ENCODE peak calls at places on chromosomes 3 and 15, in eight cellular contexts. One of them, this sample, is unnamed.

GRCh38 chr3:195794708-195795107 is 17.0 kb downstream of the MUC4 start:
- DNase-seq in GM23338: no peak
- DNase-seq in EL: no peak
- DNase-seq in GM12891: no peak
- DNase-seq in activated CD8-positive, alpha-beta memory T cell treated with anti-CD3 and anti-CD28 coated beads for 48 hours: no peak
- DNase-seq in stimulated activated CD4-positive, alpha-beta T cell treated with anti-CD3 and anti-CD28 coated beads, Interleukin-1b, Interleukin-23, amount 100 ng/mL, for 1 hour: no peak
- DNase-seq in esophagus muscularis mucosa: no peak
- DNase-seq in HEK293T: no peak
- DNase-seq in this sample: no peak

GRCh38 chr15:76330281-76330680 is 6.3 kb upstream of the ISL2 start:
- DNase-seq in GM23338: peak; percentile 82
- DNase-seq in stimulated activated CD4-positive, alpha-beta T cell treated with anti-CD3 and anti-CD28 coated beads, Interleukin-1b, Interleukin-23, amount 100 ng/mL, for 1 hour: no peak
- DNase-seq in HEK293T: peak; percentile 76
- DNase-seq in esophagus muscularis mucosa: no peak
- DNase-seq in activated CD8-positive, alpha-beta memory T cell treated with anti-CD3 and anti-CD28 coated beads for 48 hours: no peak
- DNase-seq in EL: peak; percentile 68
- DNase-seq in GM12891: no peak
- DNase-seq in this sample: peak; percentile 67

GRCh38 chr3:78919021-78919755 is 848.6 kb downstream of the ROBO1 start:
- DNase-seq in stimulated activated CD4-positive, alpha-beta T cell treated with anti-CD3 and anti-CD28 coated beads, Interleukin-1b, Interleukin-23, amount 100 ng/mL, for 1 hour: no peak
- DNase-seq in activated CD8-positive, alpha-beta memory T cell treated with anti-CD3 and anti-CD28 coated beads for 48 hours: no peak
- DNase-seq in esophagus muscularis mucosa: no peak
- DNase-seq in HEK293T: no peak
- DNase-seq in EL: peak; percentile 79
- DNase-seq in GM12891: no peak
- DNase-seq in GM23338: no peak
- DNase-seq in this sample: no peak

GRCh38 chr3:172076212-172076611 is 36.8 kb downstream of the FNDC3B start:
- DNase-seq in stimulated activated CD4-positive, alpha-beta T cell treated with anti-CD3 and anti-CD28 coated beads, Interleukin-1b, Interleukin-23, amount 100 ng/mL, for 1 hour: no peak
- DNase-seq in EL: no peak
- DNase-seq in GM12891: no peak
- DNase-seq in activated CD8-positive, alpha-beta memory T cell treated with anti-CD3 and anti-CD28 coated beads for 48 hours: no peak
- DNase-seq in esophagus muscularis mucosa: no peak
- DNase-seq in HEK293T: no peak
- DNase-seq in GM23338: no peak
- DNase-seq in this sample: no peak

GRCh38 chr15:71011503-71012155 is 103.6 kb upstream of the THSD4 start:
- DNase-seq in GM12891: no peak
- DNase-seq in esophagus muscularis mucosa: no peak
- DNase-seq in EL: peak; percentile 64
- DNase-seq in GM23338: peak; percentile 60
- DNase-seq in activated CD8-positive, alpha-beta memory T cell treated with anti-CD3 and anti-CD28 coated beads for 48 hours: no peak
- DNase-seq in stimulated activated CD4-positive, alpha-beta T cell treated with anti-CD3 and anti-CD28 coated beads, Interleukin-1b, Interleukin-23, amount 100 ng/mL, for 1 hour: no peak
- DNase-seq in HEK293T: peak; percentile 30
- DNase-seq in this sample: peak; percentile 11

GRCh38 chr3:53134631-53135232 is 4.5 kb upstream of the RFT1 start:
- DNase-seq in GM12891: peak; percentile 64
- DNase-seq in EL: peak; percentile 70
- DNase-seq in esophagus muscularis mucosa: no peak
- DNase-seq in HEK293T: peak; percentile 82
- DNase-seq in activated CD8-positive, alpha-beta memory T cell treated with anti-CD3 and anti-CD28 coated beads for 48 hours: peak; percentile 36
- DNase-seq in stimulated activated CD4-positive, alpha-beta T cell treated with anti-CD3 and anti-CD28 coated beads, Interleukin-1b, Interleukin-23, amount 100 ng/mL, for 1 hour: peak; percentile 31
- DNase-seq in GM23338: peak; percentile 85
- DNase-seq in this sample: peak; percentile 81

GRCh38 chr15:40342421-40343313 is 1.9 kb upstream of the CCDC9B start:
- DNase-seq in GM23338: no peak
- DNase-seq in HEK293T: no peak
- DNase-seq in EL: peak; percentile 45
- DNase-seq in activated CD8-positive, alpha-beta memory T cell treated with anti-CD3 and anti-CD28 coated beads for 48 hours: no peak
- DNase-seq in esophagus muscularis mucosa: no peak
- DNase-seq in GM12891: no peak
- DNase-seq in stimulated activated CD4-positive, alpha-beta T cell treated with anti-CD3 and anti-CD28 coated beads, Interleukin-1b, Interleukin-23, amount 100 ng/mL, for 1 hour: no peak
- DNase-seq in this sample: no peak

GRCh38 chr3:106140471-106140870 is 271.7 kb upstream of the CBLB start:
- DNase-seq in GM23338: no peak
- DNase-seq in stimulated activated CD4-positive, alpha-beta T cell treated with anti-CD3 and anti-CD28 coated beads, Interleukin-1b, Interleukin-23, amount 100 ng/mL, for 1 hour: no peak
- DNase-seq in EL: no peak
- DNase-seq in activated CD8-positive, alpha-beta memory T cell treated with anti-CD3 and anti-CD28 coated beads for 48 hours: no peak
- DNase-seq in HEK293T: no peak
- DNase-seq in esophagus muscularis mucosa: no peak
- DNase-seq in GM12891: no peak
- DNase-seq in this sample: no peak

GRCh38 chr15:100873029-100873677 is 6.5 kb upstream of the ALDH1A3 start:
- DNase-seq in stimulated activated CD4-positive, alpha-beta T cell treated with anti-CD3 and anti-CD28 coated beads, Interleukin-1b, Interleukin-23, amount 100 ng/mL, for 1 hour: peak; percentile 16
- DNase-seq in EL: peak; percentile 76
- DNase-seq in activated CD8-positive, alpha-beta memory T cell treated with anti-CD3 and anti-CD28 coated beads for 48 hours: no peak
- DNase-seq in esophagus muscularis mucosa: no peak
- DNase-seq in GM23338: peak; percentile 86
- DNase-seq in GM12891: peak; percentile 48
- DNase-seq in HEK293T: peak; percentile 79
- DNase-seq in this sample: peak; percentile 76

GRCh38 chr15:75836953-75837321 is 6.3 kb upstream of the UBE2Q2 start:
- DNase-seq in activated CD8-positive, alpha-beta memory T cell treated with anti-CD3 and anti-CD28 coated beads for 48 hours: peak; percentile 34
- DNase-seq in HEK293T: no peak
- DNase-seq in esophagus muscularis mucosa: no peak
- DNase-seq in GM12891: peak; percentile 23
- DNase-seq in stimulated activated CD4-positive, alpha-beta T cell treated with anti-CD3 and anti-CD28 coated beads, Interleukin-1b, Interleukin-23, amount 100 ng/mL, for 1 hour: no peak
- DNase-seq in EL: peak; percentile 78
- DNase-seq in GM23338: no peak
- DNase-seq in this sample: no peak